ENCODE peak calls at places on chromosomes 4 and X, in seven cellular contexts. K is sigmoid colon; R is M059J; A is naive thymus-derived CD8-positive, alpha-beta T cell; H is fibroblast of the aortic adventitia; Y is CD4-positive, CD25-positive, alpha-beta regulatory T cell; Q is T-helper 9 cell. U is an unnamed sample.
A peak's percentile ranks its signal among the peaks of the same experiment; 100 is the strongest.

GRCh38 chrX:110851780-110852179 is 56.2 kb upstream of the CHRDL1 start:
- DNase-seq in K (no peak), R (peak; percentile 63), A (no peak), H (peak; percentile 24), Y (no peak), Q (no peak), U (no peak)

GRCh38 chrX:46317158-46317557 is 228.1 kb downstream of the ZNF674 start:
- DNase-seq in K (no peak), R (peak; percentile 72), A (no peak), H (no peak), Y (no peak), Q (no peak), U (no peak)

GRCh38 chrX:13666836-13667235 is 13.9 kb downstream of the TCEANC start:
- DNase-seq in K (no peak), R (no peak), A (no peak), H (peak; percentile 54), Y (no peak), Q (no peak), U (no peak)

GRCh38 chr4:73721901-73722300 is 18.5 kb upstream of the CXCL8 start:
- DNase-seq in K (no peak), R (peak; percentile 58), A (no peak), H (peak; percentile 31), Y (no peak), Q (no peak), U (no peak)

GRCh38 chrX:135543924-135544323 is 23.5 kb downstream of the INTS6L start:
- DNase-seq in K (no peak), R (peak; percentile 3), A (peak; percentile 30), H (no peak), Y (peak; percentile 11), Q (no peak), U (no peak)

GRCh38 chrX:30702736-30703135 is 49.5 kb downstream of the GK start:
- DNase-seq in K (no peak), R (peak; percentile 47), A (no peak), H (peak; percentile 73), Y (no peak), Q (no peak), U (peak; percentile 68)

GRCh38 chr4:74217365-74217764 is 59.4 kb downstream of the MTHFD2L start:
- DNase-seq in K (no peak), R (peak; percentile 85), A (no peak), H (peak; percentile 60), Y (no peak), Q (no peak), U (no peak)

GRCh38 chrX:11629593-11630211 is 36.0 kb downstream of the ARHGAP6 start:
- DNase-seq in K (peak; percentile 80), R (peak; percentile 62), A (no peak), H (peak; percentile 93), Y (no peak), Q (no peak), U (peak; percentile 21)

GRCh38 chr4:122652379-122652778 is 31.5 kb upstream of the IL21 start:
- DNase-seq in K (no peak), R (peak; percentile 43), A (peak; percentile 1), H (peak; percentile 88), Y (peak; percentile 5), Q (peak; percentile 16), U (no peak)

GRCh38 chr4:121728066-121728465 is 31.3 kb upstream of the ANXA5 start:
- DNase-seq in K (no peak), R (peak; percentile 90), A (no peak), H (peak; percentile 96), Y (no peak), Q (no peak), U (peak; percentile 92)

GRCh38 chr4:10554694-10555093 is 97.5 kb upstream of the ZNF518B start:
- DNase-seq in K (no peak), R (peak; percentile 56), A (peak; percentile 46), H (peak; percentile 83), Y (peak; percentile 28), Q (peak; percentile 21), U (no peak)

GRCh38 chr4:67327245-67327860 is 217.9 kb downstream of the CENPC start:
- DNase-seq in K (no peak), R (peak; percentile 48), A (peak; percentile 48), H (peak; percentile 73), Y (peak; percentile 35), Q (peak; percentile 14), U (no peak)

GRCh38 chr4:25896782-25897539 is 17.1 kb upstream of the SMIM20 start:
- DNase-seq in K (no peak), R (no peak), A (no peak), H (no peak), Y (no peak), Q (no peak), U (no peak)

GRCh38 chr4:122341906-122342305 is 36.9 kb upstream of the ADAD1 start:
- DNase-seq in K (no peak), R (peak; percentile 59), A (no peak), H (peak; percentile 81), Y (no peak), Q (no peak), U (peak; percentile 66)

GRCh38 chrX:77742788-77743476 is 43.1 kb downstream of the ATRX start:
- DNase-seq in K (no peak), R (peak; percentile 22), A (no peak), H (peak; percentile 16), Y (no peak), Q (no peak), U (no peak)

GRCh38 chr4:8164194-8164565 is 5.6 kb upstream of the ABLIM2 start:
- DNase-seq in K (no peak), R (no peak), A (no peak), H (no peak), Y (no peak), Q (no peak), U (no peak)

GRCh38 chr4:95181446-95182306 is 367.1 kb downstream of the UNC5C start:
- DNase-seq in K (no peak), R (peak; percentile 68), A (no peak), H (no peak), Y (no peak), Q (peak; percentile 11), U (no peak)

GRCh38 chrX:68354869-68355628 is 78.2 kb downstream of the OPHN1 start:
- DNase-seq in K (no peak), R (peak; percentile 43), A (no peak), H (peak; percentile 5), Y (no peak), Q (no peak), U (no peak)

GRCh38 chrX:101462892-101463291 is 22.4 kb upstream of the ARMCX4 start:
- DNase-seq in K (no peak), R (peak; percentile 38), A (no peak), H (peak; percentile 54), Y (no peak), Q (no peak), U (no peak)

GRCh38 chr4:34193451-34194154 is 2050.7 kb downstream of the ARAP2 start:
- DNase-seq in K (no peak), R (peak; percentile 36), A (no peak), H (peak; percentile 63), Y (no peak), Q (no peak), U (no peak)

GRCh38 chr4:40446785-40447184 is 111.7 kb downstream of the CHRNA9 start:
- DNase-seq in K (no peak), R (no peak), A (no peak), H (no peak), Y (no peak), Q (no peak), U (no peak)

GRCh38 chr4:168480991-168481588 is 798 bp upstream of the DDX60L start:
- DNase-seq in K (peak; percentile 65), R (peak; percentile 82), A (peak; percentile 56), H (peak; percentile 86), Y (peak; percentile 81), Q (peak; percentile 8), U (peak; percentile 50)

GRCh38 chr4:81504685-81505598 is 33.2 kb upstream of the RASGEF1B start:
- DNase-seq in K (peak; percentile 86), R (no peak), A (peak; percentile 49), H (no peak), Y (peak; percentile 61), Q (peak; percentile 39), U (no peak)

GRCh38 chr4:77927991-77928925 is 65.6 kb downstream of the MRPL1 start:
- DNase-seq in K (no peak), R (peak; percentile 50), A (no peak), H (peak; percentile 60), Y (no peak), Q (no peak), U (no peak)

GRCh38 chr4:174697164-174697563 is 131.9 kb downstream of the GLRA3 start:
- DNase-seq in K (no peak), R (no peak), A (no peak), H (peak; percentile 83), Y (no peak), Q (no peak), U (no peak)

GRCh38 chr4:177441803-177442622 is at the start of gene AGA:
- DNase-seq in K (peak; percentile 98), R (peak; percentile 93), A (peak; percentile 94), H (peak; percentile 93), Y (peak; percentile 96), Q (peak; percentile 95), U (peak; percentile 56)

GRCh38 chr4:177023951-177024350 is 231.2 kb upstream of the VEGFC start:
- DNase-seq in K (no peak), R (no peak), A (no peak), H (no peak), Y (no peak), Q (no peak), U (no peak)

GRCh38 chrX:75301060-75301459 is 27.2 kb downstream of the UPRT start:
- DNase-seq in K (no peak), R (no peak), A (no peak), H (peak; percentile 62), Y (no peak), Q (no peak), U (no peak)

GRCh38 chr4:78645853-78646757 is 94.5 kb downstream of the ANXA3 start:
- DNase-seq in K (peak; percentile 94), R (peak; percentile 86), A (no peak), H (peak; percentile 98), Y (no peak), Q (no peak), U (peak; percentile 73)

GRCh38 chrX:9537781-9538180 is 72.9 kb downstream of the TBL1X start:
- DNase-seq in K (no peak), R (no peak), A (no peak), H (no peak), Y (no peak), Q (no peak), U (no peak)

GRCh38 chrX:69807400-69807799 is 191.5 kb downstream of the EDA start:
- DNase-seq in K (no peak), R (no peak), A (no peak), H (no peak), Y (no peak), Q (no peak), U (no peak)

GRCh38 chrX:5876984-5877655 is 351.5 kb downstream of the NLGN4X start:
- DNase-seq in K (no peak), R (peak; percentile 0), A (no peak), H (no peak), Y (no peak), Q (no peak), U (no peak)

GRCh38 chr4:142194905-142195304 is 558.5 kb downstream of the IL15 start:
- DNase-seq in K (no peak), R (peak; percentile 19), A (no peak), H (peak; percentile 72), Y (no peak), Q (no peak), U (no peak)

GRCh38 chr4:477686-478085 is 21.3 kb downstream of the ZNF721 start:
- DNase-seq in K (no peak), R (no peak), A (no peak), H (no peak), Y (no peak), Q (no peak), U (no peak)

U was measured in AG04449.